ENCODE peak calls at places on chromosomes 6 and 20, in seven cellular contexts. One of them, this sample, is unnamed.

GRCh38 chr6:27791182-27791939 is 120.8 kb downstream of the OR2B2 start:
- DNase-seq in tibial artery: peak; percentile 84
- DNase-seq in astrocyte: peak; percentile 69
- DNase-seq in hepatocyte: peak; percentile 83
- DNase-seq in AG04450: no peak
- DNase-seq in adrenal gland: peak; percentile 78
- DNase-seq in GM23338: peak; percentile 82
- DNase-seq in this sample: peak; percentile 84

GRCh38 chr6:142985286-142985685 is 40.3 kb upstream of the HIVEP2 start:
- DNase-seq in tibial artery: no peak
- DNase-seq in astrocyte: peak; percentile 45
- DNase-seq in hepatocyte: no peak
- DNase-seq in AG04450: no peak
- DNase-seq in adrenal gland: no peak
- DNase-seq in GM23338: no peak
- DNase-seq in this sample: no peak

GRCh38 chr6:47138046-47138445 is 95.9 kb upstream of the ADGRF1 start:
- DNase-seq in tibial artery: no peak
- DNase-seq in astrocyte: peak; percentile 44
- DNase-seq in hepatocyte: no peak
- DNase-seq in AG04450: no peak
- DNase-seq in adrenal gland: no peak
- DNase-seq in GM23338: no peak
- DNase-seq in this sample: no peak

GRCh38 chr6:48069280-48069679 is 41.7 kb downstream of the PTCHD4 start:
- DNase-seq in tibial artery: no peak
- DNase-seq in astrocyte: no peak
- DNase-seq in hepatocyte: peak; percentile 8
- DNase-seq in AG04450: no peak
- DNase-seq in adrenal gland: no peak
- DNase-seq in GM23338: peak; percentile 43
- DNase-seq in this sample: peak; percentile 49

GRCh38 chr6:162704001-162704400 is 23.6 kb downstream of the PRKN start:
- DNase-seq in tibial artery: no peak
- DNase-seq in astrocyte: no peak
- DNase-seq in hepatocyte: no peak
- DNase-seq in AG04450: no peak
- DNase-seq in adrenal gland: no peak
- DNase-seq in GM23338: no peak
- DNase-seq in this sample: no peak

GRCh38 chr6:156731436-156731835 is 45.7 kb upstream of the ARID1B start:
- DNase-seq in tibial artery: no peak
- DNase-seq in astrocyte: no peak
- DNase-seq in hepatocyte: no peak
- DNase-seq in AG04450: no peak
- DNase-seq in adrenal gland: no peak
- DNase-seq in GM23338: no peak
- DNase-seq in this sample: no peak

GRCh38 chr6:18473765-18474164 is 86.6 kb downstream of the RNF144B start:
- DNase-seq in tibial artery: no peak
- DNase-seq in astrocyte: no peak
- DNase-seq in hepatocyte: no peak
- DNase-seq in AG04450: no peak
- DNase-seq in adrenal gland: no peak
- DNase-seq in GM23338: no peak
- DNase-seq in this sample: no peak

GRCh38 chr6:80282913-80283554 is 176.6 kb downstream of the BCKDHB start:
- DNase-seq in tibial artery: no peak
- DNase-seq in astrocyte: no peak
- DNase-seq in hepatocyte: no peak
- DNase-seq in AG04450: no peak
- DNase-seq in adrenal gland: no peak
- DNase-seq in GM23338: no peak
- DNase-seq in this sample: no peak

GRCh38 chr6:15953152-15953880 is 175.6 kb upstream of the MYLIP start:
- DNase-seq in tibial artery: no peak
- DNase-seq in astrocyte: no peak
- DNase-seq in hepatocyte: no peak
- DNase-seq in AG04450: no peak
- DNase-seq in adrenal gland: no peak
- DNase-seq in GM23338: peak; percentile 21
- DNase-seq in this sample: no peak

GRCh38 chr6:11224252-11224965 is 8.1 kb downstream of the NEDD9 start:
- DNase-seq in tibial artery: no peak
- DNase-seq in astrocyte: peak; percentile 75
- DNase-seq in hepatocyte: no peak
- DNase-seq in AG04450: no peak
- DNase-seq in adrenal gland: no peak
- DNase-seq in GM23338: no peak
- DNase-seq in this sample: no peak

GRCh38 chr6:14731638-14732037 is 514.2 kb upstream of the JARID2 start:
- DNase-seq in tibial artery: no peak
- DNase-seq in astrocyte: no peak
- DNase-seq in hepatocyte: no peak
- DNase-seq in AG04450: no peak
- DNase-seq in adrenal gland: no peak
- DNase-seq in GM23338: no peak
- DNase-seq in this sample: no peak

GRCh38 chr20:53408728-53409157 is 184.9 kb downstream of the ZNF217 start:
- DNase-seq in tibial artery: no peak
- DNase-seq in astrocyte: no peak
- DNase-seq in hepatocyte: no peak
- DNase-seq in AG04450: no peak
- DNase-seq in adrenal gland: no peak
- DNase-seq in GM23338: no peak
- DNase-seq in this sample: no peak

GRCh38 chr6:170031096-170031471 is 259.8 kb downstream of the DLL1 start:
- DNase-seq in tibial artery: no peak
- DNase-seq in astrocyte: no peak
- DNase-seq in hepatocyte: peak; percentile 53
- DNase-seq in AG04450: no peak
- DNase-seq in adrenal gland: no peak
- DNase-seq in GM23338: no peak
- DNase-seq in this sample: no peak

GRCh38 chr6:93749191-93749590 is 329.8 kb upstream of the EPHA7 start:
- DNase-seq in tibial artery: no peak
- DNase-seq in astrocyte: peak; percentile 3
- DNase-seq in hepatocyte: no peak
- DNase-seq in AG04450: no peak
- DNase-seq in adrenal gland: no peak
- DNase-seq in GM23338: no peak
- DNase-seq in this sample: no peak

GRCh38 chr6:136609878-136610706 is 59.9 kb upstream of the MAP7 start:
- DNase-seq in tibial artery: peak; percentile 84
- DNase-seq in astrocyte: peak; percentile 100
- DNase-seq in hepatocyte: peak; percentile 69
- DNase-seq in AG04450: peak; percentile 98
- DNase-seq in adrenal gland: peak; percentile 70
- DNase-seq in GM23338: peak; percentile 27
- DNase-seq in this sample: no peak

GRCh38 chr6:106745396-106745795 is 116.0 kb downstream of the QRSL1 start:
- DNase-seq in tibial artery: no peak
- DNase-seq in astrocyte: no peak
- DNase-seq in hepatocyte: no peak
- DNase-seq in AG04450: no peak
- DNase-seq in adrenal gland: no peak
- DNase-seq in GM23338: no peak
- DNase-seq in this sample: no peak

GRCh38 chr6:30801950-30802349 is 57.6 kb upstream of the IER3 start:
- DNase-seq in tibial artery: no peak
- DNase-seq in astrocyte: no peak
- DNase-seq in hepatocyte: no peak
- DNase-seq in AG04450: no peak
- DNase-seq in adrenal gland: no peak
- DNase-seq in GM23338: no peak
- DNase-seq in this sample: no peak

GRCh38 chr6:127938701-127939100 is 37.8 kb upstream of the THEMIS start:
- DNase-seq in tibial artery: no peak
- DNase-seq in astrocyte: peak; percentile 38
- DNase-seq in hepatocyte: no peak
- DNase-seq in AG04450: no peak
- DNase-seq in adrenal gland: no peak
- DNase-seq in GM23338: peak; percentile 18
- DNase-seq in this sample: no peak

GRCh38 chr20:56778765-56779195 is 149.7 kb downstream of the TFAP2C start:
- DNase-seq in tibial artery: no peak
- DNase-seq in astrocyte: peak; percentile 38
- DNase-seq in hepatocyte: peak; percentile 41
- DNase-seq in AG04450: no peak
- DNase-seq in adrenal gland: peak; percentile 67
- DNase-seq in GM23338: peak; percentile 29
- DNase-seq in this sample: no peak

GRCh38 chr6:45608252-45608911 is 230.6 kb upstream of the SUPT3H start:
- DNase-seq in tibial artery: no peak
- DNase-seq in astrocyte: peak; percentile 70
- DNase-seq in hepatocyte: no peak
- DNase-seq in AG04450: no peak
- DNase-seq in adrenal gland: no peak
- DNase-seq in GM23338: no peak
- DNase-seq in this sample: no peak

GRCh38 chr6:43020847-43021246 is 576 bp upstream of the RRP36 start:
- DNase-seq in tibial artery: no peak
- DNase-seq in astrocyte: no peak
- DNase-seq in hepatocyte: no peak
- DNase-seq in AG04450: no peak
- DNase-seq in adrenal gland: no peak
- DNase-seq in GM23338: peak; percentile 74
- DNase-seq in this sample: peak; percentile 88

DNA sequence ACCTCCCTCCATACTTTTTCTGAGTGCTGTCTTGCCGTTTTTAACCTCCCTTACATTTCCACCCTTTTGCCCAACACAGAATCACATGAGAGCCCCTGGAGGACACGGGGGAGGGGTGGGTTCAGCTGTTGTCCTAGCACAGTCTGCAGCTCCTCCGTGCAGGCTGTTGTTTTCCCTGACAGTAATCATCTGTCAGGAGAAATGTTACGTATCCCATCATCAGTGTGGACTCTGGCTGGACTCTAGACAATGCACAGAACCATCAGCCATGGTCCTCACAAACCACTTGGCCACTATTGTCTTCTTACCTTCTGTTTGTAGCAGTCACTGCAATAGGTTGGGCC is 92.1 kb downstream of the RIN2 start:
- DNase-seq in tibial artery: no peak
- DNase-seq in astrocyte: peak; percentile 12
- DNase-seq in hepatocyte: peak; percentile 51
- DNase-seq in AG04450: no peak
- DNase-seq in adrenal gland: no peak
- DNase-seq in GM23338: no peak
- DNase-seq in this sample: no peak
- H3K27ac ChIP-seq in tibial artery: peak overlapping the region; percentile 67
- H3K27ac ChIP-seq in astrocyte: no peak overlapping the region
- H3K27ac ChIP-seq in hepatocyte: peak overlapping the region; percentile 75
- H3K27ac ChIP-seq in AG04450: no peak overlapping the region
- H3K27ac ChIP-seq in adrenal gland: peak overlapping the region; percentile 57
- H3K27ac ChIP-seq in GM23338: no peak overlapping the region
- H3K27ac ChIP-seq in this sample: no peak overlapping the region

GRCh38 chr6:68641172-68641571 is 6.1 kb downstream of the ADGRB3 start:
- DNase-seq in tibial artery: no peak
- DNase-seq in astrocyte: no peak
- DNase-seq in hepatocyte: no peak
- DNase-seq in AG04450: no peak
- DNase-seq in adrenal gland: no peak
- DNase-seq in GM23338: no peak
- DNase-seq in this sample: no peak
- H3K4me3 ChIP-seq in tibial artery: no peak overlapping the region
- H3K4me3 ChIP-seq in astrocyte: no peak overlapping the region
- H3K4me3 ChIP-seq in hepatocyte: no peak overlapping the region
- H3K4me3 ChIP-seq in AG04450: no peak overlapping the region
- H3K4me3 ChIP-seq in adrenal gland: no peak overlapping the region
- H3K4me3 ChIP-seq in GM23338: peak overlapping the region; percentile 74
- H3K4me3 ChIP-seq in this sample: no peak overlapping the region

GRCh38 chr6:144190051-144190450 is 39.7 kb downstream of the STX11 start:
- DNase-seq in tibial artery: no peak
- DNase-seq in astrocyte: no peak
- DNase-seq in hepatocyte: no peak
- DNase-seq in AG04450: no peak
- DNase-seq in adrenal gland: no peak
- DNase-seq in GM23338: no peak
- DNase-seq in this sample: no peak

GRCh38 chr6:144190593-144190992 is 40.3 kb downstream of the STX11 start:
- DNase-seq in tibial artery: no peak
- DNase-seq in astrocyte: peak; percentile 59
- DNase-seq in hepatocyte: no peak
- DNase-seq in AG04450: peak; percentile 39
- DNase-seq in adrenal gland: peak; percentile 38
- DNase-seq in GM23338: no peak
- DNase-seq in this sample: no peak

GRCh38 chr6:144181639-144182038 is 31.3 kb downstream of the STX11 start:
- DNase-seq in tibial artery: no peak
- DNase-seq in astrocyte: no peak
- DNase-seq in hepatocyte: no peak
- DNase-seq in AG04450: no peak
- DNase-seq in adrenal gland: no peak
- DNase-seq in GM23338: no peak
- DNase-seq in this sample: no peak

GRCh38 chr6:144186817-144187625 is 36.7 kb downstream of the STX11 start:
- DNase-seq in tibial artery: no peak
- DNase-seq in astrocyte: no peak
- DNase-seq in hepatocyte: no peak
- DNase-seq in AG04450: no peak
- DNase-seq in adrenal gland: no peak
- DNase-seq in GM23338: no peak
- DNase-seq in this sample: no peak

GRCh38 chr6:144185133-144185836 is 35.0 kb downstream of the STX11 start:
- DNase-seq in tibial artery: no peak
- DNase-seq in astrocyte: peak; percentile 23
- DNase-seq in hepatocyte: no peak
- DNase-seq in AG04450: no peak
- DNase-seq in adrenal gland: no peak
- DNase-seq in GM23338: no peak
- DNase-seq in this sample: no peak
- TF ChIP-seq CTCF in tibial artery: no peak
- TF ChIP-seq CTCF in astrocyte: no peak
- TF ChIP-seq CTCF in hepatocyte: no peak
- TF ChIP-seq CTCF in AG04450: no peak
- TF ChIP-seq CTCF in adrenal gland: no peak
- TF ChIP-seq CTCF in GM23338: no peak
- TF ChIP-seq CTCF in this sample: no peak

DNA sequence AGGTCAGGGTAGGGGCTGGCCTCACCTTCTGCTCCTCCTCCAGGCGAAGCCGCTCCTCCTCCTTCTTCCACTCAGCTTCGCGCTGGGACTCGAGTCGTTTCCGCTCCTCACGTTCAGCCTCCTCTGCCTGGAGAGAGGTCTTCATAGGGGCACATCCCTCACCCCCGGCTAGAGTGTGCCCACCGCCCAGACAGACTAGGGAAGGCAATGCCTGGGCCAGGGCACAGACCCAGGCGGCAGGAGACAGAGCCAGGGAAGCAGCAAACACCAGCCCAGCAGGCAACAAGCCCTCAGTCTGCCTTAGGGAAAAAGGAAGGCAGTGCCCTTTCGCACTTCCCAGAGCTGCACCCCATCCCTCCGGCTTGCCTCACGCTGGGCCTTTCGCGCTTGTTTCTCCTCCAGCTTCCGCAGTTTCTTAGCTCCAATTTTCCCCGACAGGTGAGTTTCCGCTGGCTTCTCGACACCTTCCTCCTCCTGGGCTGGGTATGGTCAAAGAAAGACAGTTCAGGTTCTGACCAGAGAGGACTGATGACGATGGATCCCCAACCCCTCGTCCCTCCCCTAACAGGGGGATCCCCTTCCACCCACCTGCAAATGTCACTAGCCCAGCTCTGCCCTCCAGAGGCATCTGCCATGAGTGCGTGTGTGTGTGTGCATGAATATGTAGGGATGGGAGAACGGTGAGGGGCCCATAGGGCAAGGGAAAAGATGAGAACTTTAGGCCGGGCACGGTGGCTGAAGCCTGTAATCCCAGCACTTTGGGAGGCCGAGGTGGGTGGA is 4.3 kb downstream of the DDRGK1 start:
- DNase-seq in tibial artery: no peak
- DNase-seq in astrocyte: no peak
- DNase-seq in hepatocyte: no peak
- DNase-seq in AG04450: no peak
- DNase-seq in adrenal gland: no peak
- DNase-seq in GM23338: no peak
- DNase-seq in this sample: no peak
- H3K27ac ChIP-seq in tibial artery: no peak overlapping the region
- H3K27ac ChIP-seq in astrocyte: no peak overlapping the region
- H3K27ac ChIP-seq in hepatocyte: no peak overlapping the region
- H3K27ac ChIP-seq in AG04450: no peak overlapping the region
- H3K27ac ChIP-seq in adrenal gland: no peak overlapping the region
- H3K27ac ChIP-seq in GM23338: no peak overlapping the region
- H3K27ac ChIP-seq in this sample: no peak overlapping the region